ENCODE peak calls at places on chromosomes 7 and 10, in seven cellular contexts. Z is choroid plexus epithelial cell; C is AG08395; W is stimulated activated CD8-positive, alpha-beta memory T cell treated with anti-CD3 and anti-CD28 coated beads, Interleukin-15, amount 100 ng/mL, for 24 hours; Q is kidney glomerular epithelial cell; M is activated CD4-positive, alpha-beta T cell treated with anti-CD3 and anti-CD28 coated beads, Interleukin-2, amount 50 U/mL, for 1 hour; V is SK-N-SH. H is an unnamed sample.

GRCh38 chr7:81527651-81528050 is 242.2 kb downstream of the HGF start:
- DNase-seq in W (no peak), V (no peak), Q (no peak), M (no peak), C (no peak), Z (peak), H (no peak)

GRCh38 chr7:101553771-101554445 is 75.2 kb downstream of the MYL10 start:
- DNase-seq in C (no peak), M (no peak), Q (no peak), V (peak), W (no peak), Z (no peak), H (no peak)

GRCh38 chr10:78250313-78251040 is 216.8 kb downstream of the RPS24 start:
- DNase-seq in V (no peak), Z (no peak), W (no peak), M (no peak), C (no peak), Q (no peak), H (no peak)

GRCh38 chr7:44226396-44226753 is 25.6 kb downstream of the YKT6 start:
- DNase-seq in Z (no peak), Q (no peak), M (no peak), C (no peak), W (no peak), V (peak), H (no peak)

GRCh38 chr7:19538036-19538435 is 170.8 kb downstream of the POLR1F start:
- DNase-seq in W (no peak), Q (no peak), V (no peak), M (no peak), C (no peak), Z (peak), H (no peak)

GRCh38 chr7:84216477-84216876 is 21.9 kb upstream of the SEMA3A start:
- DNase-seq in Z (no peak), V (no peak), W (no peak), Q (no peak), M (no peak), C (peak), H (no peak)

GRCh38 chr10:48495282-48496045 is 109.4 kb downstream of the ARHGAP22 start:
- DNase-seq in Z (no peak), C (no peak), Q (no peak), V (no peak), W (no peak), M (no peak), H (no peak)

GRCh38 chr7:106717997-106718871 is 57.3 kb upstream of the CCDC71L start:
- DNase-seq in Q (peak), W (peak), Z (peak), V (peak), M (peak), C (peak), H (no peak)

GRCh38 chr10:55897436-55897835 is 463.6 kb downstream of the ZWINT start:
- DNase-seq in M (no peak), W (no peak), Q (no peak), Z (no peak), V (no peak), C (no peak), H (no peak)

GRCh38 chr7:149720372-149721083 is 52.9 kb downstream of the ZNF467 start:
- DNase-seq in V (peak), C (no peak), Q (peak), M (no peak), W (no peak), Z (no peak), H (no peak)

GRCh38 chr7:116952640-116953371 is 495 bp upstream of the ST7 start:
- DNase-seq in M (no peak), Z (peak), V (peak), W (no peak), C (no peak), Q (no peak), H (no peak)

GRCh38 chr7:13829914-13830603 is 159.4 kb downstream of the ETV1 start:
- DNase-seq in Q (no peak), M (no peak), V (no peak), W (no peak), C (no peak), Z (peak), H (no peak)

GRCh38 chr10:23530079-23530478 is 91.2 kb downstream of the OTUD1 start:
- DNase-seq in Q (no peak), W (no peak), V (peak), C (peak), Z (peak), M (no peak), H (no peak)

GRCh38 chr10:97762816-97763215 is 9.0 kb downstream of the SFRP5 start:
- DNase-seq in V (no peak), Q (peak), W (no peak), C (peak), Z (peak), M (no peak), H (no peak)

GRCh38 chr10:1177936-1178335 is 121.8 kb downstream of the WDR37 start:
- DNase-seq in V (no peak), C (no peak), M (no peak), Z (no peak), Q (no peak), W (no peak), H (no peak)

GRCh38 chr7:117051808-117052207 is 98.5 kb downstream of the ST7 start:
- DNase-seq in V (no peak), Z (peak), M (no peak), C (no peak), W (no peak), Q (peak), H (no peak)

GRCh38 chr10:75404335-75405200 is 3.0 kb upstream of the ZNF503 start:
- DNase-seq in W (no peak), M (no peak), Z (no peak), Q (no peak), V (peak), C (no peak), H (no peak)

GRCh38 chr7:11914645-11915044 is 82.6 kb upstream of the THSD7A start:
- DNase-seq in M (no peak), C (no peak), V (no peak), Z (no peak), Q (no peak), W (no peak), H (no peak)

GRCh38 chr7:50479743-50480517 is 29.8 kb upstream of the FIGNL1 start:
- DNase-seq in C (no peak), W (no peak), Q (no peak), M (no peak), Z (no peak), V (no peak), H (no peak)

GRCh38 chr7:132145466-132145865 is 430.8 kb downstream of the PLXNA4 start:
- DNase-seq in Q (peak), C (peak), M (no peak), W (no peak), Z (peak), V (no peak), H (no peak)

GRCh38 chr10:31134303-31134928 is 102.8 kb upstream of the ZNF438 start:
- DNase-seq in V (no peak), M (no peak), C (peak), Z (peak), W (no peak), Q (peak), H (no peak)

GRCh38 chr7:155431231-155431630 is 26.7 kb upstream of the EN2 start:
- DNase-seq in Z (no peak), W (no peak), M (no peak), C (no peak), Q (no peak), V (no peak), H (no peak)

GRCh38 chr7:17646181-17646956 is 293.9 kb downstream of the SNX13 start:
- DNase-seq in M (no peak), W (no peak), Q (peak), Z (peak), C (peak), V (peak), H (no peak)

GRCh38 chr7:33725641-33726040 is 179.7 kb upstream of the BMPER start:
- DNase-seq in W (no peak), V (peak), M (no peak), Z (no peak), Q (no peak), C (no peak), H (no peak)

GRCh38 chr10:43135656-43136055 is 2.6 kb upstream of the CSGALNACT2 start:
- DNase-seq in M (no peak), W (no peak), V (no peak), Z (no peak), C (no peak), Q (no peak), H (no peak)

GRCh38 chr7:76352193-76352592 is 6.6 kb downstream of the YWHAG start:
- DNase-seq in W (no peak), Z (peak), Q (no peak), C (no peak), M (no peak), V (no peak), H (no peak)

GRCh38 chr7:27617651-27618381 is 44.9 kb downstream of the HIBADH start:
- DNase-seq in Q (no peak), C (no peak), M (no peak), Z (no peak), V (no peak), W (no peak), H (no peak)

GRCh38 chr10:34727595-34728033 is 87.5 kb downstream of the PARD3 start:
- DNase-seq in C (no peak), M (no peak), Z (no peak), Q (no peak), W (no peak), V (no peak), H (no peak)

GRCh38 chr10:91652364-91652763 is 19.5 kb upstream of the PPP1R3C start:
- DNase-seq in C (peak), W (no peak), Z (peak), M (no peak), V (no peak), Q (peak), H (no peak)

GRCh38 chr7:13414661-13415105 is 574.8 kb downstream of the ETV1 start:
- DNase-seq in M (no peak), W (no peak), Q (peak), Z (peak), C (no peak), V (no peak), H (no peak)

GRCh38 chr10:130814610-130815009 is 496.9 kb downstream of the TCERG1L start:
- DNase-seq in M (no peak), V (no peak), Q (no peak), W (no peak), C (no peak), Z (no peak), H (no peak)

GRCh38 chr7:123190109-123190831 is 9.5 kb downstream of the SLC13A1 start:
- DNase-seq in Q (no peak), W (no peak), V (no peak), M (no peak), Z (no peak), C (no peak), H (no peak)